ENCODE peak calls at places on chromosomes 16 and 17, in four cellular contexts. S, E, A and D are unnamed samples.

GRCh38 chr17:80082403-80083135 is 18.8 kb upstream of the GAA start:
- DNase-seq in S (no peak), E (peak; percentile 19), A (peak; percentile 63), D (no peak)

GRCh38 chr17:13204607-13205237 is 186.9 kb upstream of the ELAC2 start:
- DNase-seq in S (no peak), E (no peak), A (no peak), D (no peak)

GRCh38 chr16:17211797-17212196 is 259.0 kb downstream of the XYLT1 start:
- DNase-seq in S (no peak), E (no peak), A (peak; percentile 16), D (no peak)

GRCh38 chr17:42342242-42343008 is 45.8 kb downstream of the STAT3 start:
- DNase-seq in S (no peak), E (peak; percentile 4), A (peak; percentile 54), D (no peak)

GRCh38 chr16:30997000-30997886 is 12.2 kb downstream of the HSD3B7 start:
- DNase-seq in S (no peak), E (peak; percentile 69), A (peak; percentile 81), D (no peak)

GRCh38 chr16:27216297-27216885 is 13.1 kb downstream of the KDM8 start:
- DNase-seq in S (no peak), E (no peak), A (no peak), D (no peak)

GRCh38 chr16:54282202-54282922 is 4.2 kb downstream of the IRX3 start:
- DNase-seq in S (no peak), E (no peak), A (peak; percentile 30), D (peak; percentile 79)

GRCh38 chr17:74417178-74418045 is 14.5 kb upstream of the GPRC5C start:
- DNase-seq in S (no peak), E (no peak), A (no peak), D (no peak)

GRCh38 chr16:79081292-79082066 is 519.1 kb downstream of the MAF start:
- DNase-seq in S (no peak), E (no peak), A (no peak), D (no peak)

GRCh38 chr17:36002631-36003030 is 1.3 kb upstream of the CCL15 start:
- DNase-seq in S (no peak), E (no peak), A (no peak), D (no peak)

GRCh38 chr16:78122774-78123315 is 23.4 kb downstream of the WWOX start:
- DNase-seq in S (peak; percentile 32), E (no peak), A (no peak), D (no peak)

GRCh38 chr16:28289106-28289505 is 3.2 kb upstream of the SBK1 start:
- DNase-seq in S (no peak), E (no peak), A (no peak), D (no peak)

GRCh38 chr16:89917773-89918452 is 749 bp upstream of the MC1R start:
- DNase-seq in S (no peak), E (peak; percentile 59), A (peak; percentile 70), D (no peak)

GRCh38 chr16:56589141-56590039 is at the start of gene MT3:
- DNase-seq in S (no peak), E (no peak), A (no peak), D (no peak)

GRCh38 chr16:56202036-56202435 is 10.7 kb downstream of the GNAO1 start:
- DNase-seq in S (no peak), E (no peak), A (no peak), D (no peak)

GRCh38 chr17:40298726-40299125 is 10.3 kb upstream of the RARA start:
- DNase-seq in S (no peak), E (no peak), A (no peak), D (no peak)

GRCh38 chr17:2024572-2025219 is 438 bp downstream of the RTN4RL1 start:
- DNase-seq in S (no peak), E (no peak), A (no peak), D (no peak)

GRCh38 chr17:4949321-4950074 is 1.2 kb upstream of the PFN1 start:
- DNase-seq in S (no peak), E (peak; percentile 72), A (peak; percentile 63), D (no peak)

GRCh38 chr17:30554839-30555751 is 77.9 kb downstream of the GOSR1 start:
- DNase-seq in S (no peak), E (no peak), A (peak; percentile 45), D (no peak)

GRCh38 chr16:87443964-87444363 is 48.9 kb downstream of the ZCCHC14 start:
- DNase-seq in S (no peak), E (no peak), A (no peak), D (no peak)

GRCh38 chr17:74682442-74683190 is 30.1 kb downstream of the CD300LF start:
- DNase-seq in S (no peak), E (no peak), A (no peak), D (no peak)

GRCh38 chr17:58337600-58338453 is 9.2 kb upstream of the TSPOAP1 start:
- DNase-seq in S (no peak), E (peak; percentile 87), A (peak; percentile 97), D (no peak)

GRCh38 chr17:72884066-72884465 is 208.4 kb downstream of the SLC39A11 start:
- DNase-seq in S (no peak), E (no peak), A (no peak), D (no peak)

GRCh38 chr17:7204335-7204734 is 15.3 kb downstream of the DLG4 start:
- DNase-seq in S (no peak), E (no peak), A (no peak), D (no peak)

GRCh38 chr16:58028541-58029070 is 3.1 kb downstream of the MMP15 start:
- DNase-seq in S (no peak), E (no peak), A (peak; percentile 44), D (no peak)

GRCh38 chr17:35241520-35241919 is 1.4 kb upstream of the SLFN5 start:
- DNase-seq in S (no peak), E (peak; percentile 34), A (no peak), D (no peak)

GRCh38 chr17:45050680-45051059 is 762 bp downstream of the DCAKD start:
- DNase-seq in S (no peak), E (no peak), A (peak; percentile 18), D (no peak)

GRCh38 chr17:71522383-71522782 is 598.4 kb upstream of the SOX9 start:
- DNase-seq in S (no peak), E (no peak), A (no peak), D (no peak)

GRCh38 chr16:8623634-8624033 is 2.1 kb downstream of the METTL22 start:
- DNase-seq in S (no peak), E (no peak), A (no peak), D (no peak)

GRCh38 chr16:89383095-89384003 is 107.0 kb downstream of the ANKRD11 start:
- DNase-seq in S (no peak), E (no peak), A (no peak), D (no peak)

GRCh38 chr16:27444015-27444414 is 42.0 kb downstream of the IL21R start:
- DNase-seq in S (no peak), E (no peak), A (no peak), D (no peak)

GRCh38 chr17:81878294-81878693 is 7.2 kb upstream of the ARHGDIA start:
- DNase-seq in S (no peak), E (no peak), A (no peak), D (no peak)

GRCh38 chr17:45387739-45388138 is 44.9 kb downstream of the ARHGAP27 start:
- DNase-seq in S (no peak), E (no peak), A (no peak), D (no peak)

GRCh38 chr17:49495842-49496182 is 719 bp downstream of the NGFR start:
- DNase-seq in S (no peak), E (no peak), A (no peak), D (no peak)

GRCh38 chr16:12723681-12724080 is 80.0 kb downstream of the CPPED1 start:
- DNase-seq in S (no peak), E (no peak), A (no peak), D (no peak)

GRCh38 chr16:9176547-9177418 is 85.3 kb downstream of the HAPSTR1 start:
- DNase-seq in S (no peak), E (no peak), A (no peak), D (no peak)

GRCh38 chr16:81329947-81330346 is 15.2 kb downstream of the GAN start:
- DNase-seq in S (no peak), E (no peak), A (no peak), D (no peak)

GRCh38 chr16:50598256-50598894 is 50.2 kb downstream of the NKD1 start:
- DNase-seq in S (no peak), E (no peak), A (no peak), D (no peak)

GRCh38 chr17:37830151-37830993 is 85.5 kb upstream of the HNF1B start:
- DNase-seq in S (no peak), E (no peak), A (no peak), D (no peak)

GRCh38 chr17:34275881-34276280 is 5.9 kb downstream of the CCL7 start:
- DNase-seq in S (no peak), E (no peak), A (no peak), D (no peak)